ENCODE peak calls at places on chromosomes 7 and 10, in four cellular contexts. N is Right ventricle myocardium superior, P is fibroblast of the aortic adventitia, T is RPMI7951. I is an unnamed sample.

GRCh38 chr10:78953124-78954008 is 115.4 kb upstream of the ZMIZ1 start:
- DNase-seq in P (peak; percentile 75), T (peak; percentile 99), N (peak; percentile 66), I (no peak)

GRCh38 chr10:132848951-132849545 is 63.1 kb upstream of the NKX6-2 start:
- DNase-seq in N (peak; percentile 24), P (no peak), T (no peak), I (no peak)

GRCh38 chr10:106931853-106932249 is 232.7 kb downstream of the SORCS1 start:
- DNase-seq in T (no peak), P (no peak), N (no peak), I (no peak)

GRCh38 chr10:97566338-97566986 is 6.1 kb upstream of the ANKRD2 start:
- DNase-seq in T (no peak), P (no peak), N (no peak), I (no peak)

GRCh38 chr10:43461950-43462349 is 25.0 kb downstream of the ZNF487 start:
- DNase-seq in P (peak; percentile 94), N (no peak), T (peak; percentile 70), I (peak; percentile 77)

GRCh38 chr7:39754326-39755120 is 131.2 kb downstream of the RALA start:
- DNase-seq in T (peak; percentile 82), P (peak; percentile 75), N (no peak), I (no peak)

GRCh38 chr10:103186128-103186527 is 6.9 kb downstream of the NT5C2 start:
- DNase-seq in T (no peak), N (no peak), P (no peak), I (peak; percentile 87)

GRCh38 chr7:153473189-153473588 is 579.0 kb upstream of the DPP6 start:
- DNase-seq in N (no peak), P (no peak), T (no peak), I (no peak)

GRCh38 chr7:45150199-45150598 is 7.4 kb upstream of the RAMP3 start:
- DNase-seq in P (no peak), N (no peak), T (no peak), I (no peak)

GRCh38 chr7:94576316-94576715 is 66.7 kb downstream of the CASD1 start:
- DNase-seq in T (no peak), N (no peak), P (no peak), I (no peak)

GRCh38 chr7:50751136-50751535 is 31.6 kb downstream of the GRB10 start:
- DNase-seq in P (no peak), N (no peak), T (no peak), I (no peak)

I was measured in NCI-H460.